ENCODE peak calls at places on chromosome 18, in eight cellular contexts. X is lower lobe of right lung; N is mammary epithelial cell; Z is AG04450; V is tibial artery; A is effector memory CD4-positive, alpha-beta T cell; H is WERI-Rb-1; D is spleen. B is an unnamed sample.
A peak's percentile ranks its signal among the peaks of the same experiment; 100 is the strongest.

GRCh38 chr18:73947180-73947989 is 200.2 kb downstream of the FBXO15 start:
- DNase-seq in X (no peak), N (no peak), Z (no peak), V (no peak), A (no peak), H (no peak), D (no peak), B (no peak)

GRCh38 chr18:70553961-70554325 is 265.1 kb downstream of the SOCS6 start:
- DNase-seq in X (no peak), N (no peak), Z (no peak), V (no peak), A (no peak), H (no peak), D (no peak), B (no peak)

GRCh38 chr18:8005870-8006269 is 438.8 kb downstream of the PTPRM start:
- DNase-seq in X (no peak), N (no peak), Z (no peak), V (no peak), A (no peak), H (peak; percentile 35), D (no peak), B (no peak)

GRCh38 chr18:79812052-79812451 is 14.3 kb downstream of the KCNG2 start:
- DNase-seq in X (no peak), N (no peak), Z (no peak), V (no peak), A (no peak), H (no peak), D (no peak), B (no peak)

GRCh38 chr18:75041586-75041985 is 167.4 kb downstream of the PTGR3 start:
- DNase-seq in X (no peak), N (peak; percentile 2), Z (no peak), V (no peak), A (no peak), H (no peak), D (no peak), B (no peak)

GRCh38 chr18:79506191-79507075 is 110.7 kb downstream of the NFATC1 start:
- DNase-seq in X (peak; percentile 45), N (no peak), Z (no peak), V (peak; percentile 70), A (no peak), H (no peak), D (peak; percentile 83), B (peak; percentile 93)

GRCh38 chr18:49755489-49755888 is 57.8 kb downstream of the ACAA2 start:
- DNase-seq in X (no peak), N (no peak), Z (no peak), V (no peak), A (no peak), H (no peak), D (no peak), B (no peak)

GRCh38 chr18:47793609-47794008 is 136.8 kb downstream of the SMAD2 start:
- DNase-seq in X (no peak), N (no peak), Z (no peak), V (no peak), A (no peak), H (no peak), D (no peak), B (no peak)

GRCh38 chr18:75164479-75164878 is 44.5 kb downstream of the PTGR3 start:
- DNase-seq in X (no peak), N (no peak), Z (no peak), V (no peak), A (no peak), H (no peak), D (no peak), B (no peak)

GRCh38 chr18:79962835-79963657 is 1.4 kb upstream of the HSBP1L1 start:
- DNase-seq in X (no peak), N (no peak), Z (no peak), V (no peak), A (peak; percentile 38), H (no peak), D (no peak), B (no peak)

GRCh38 chr18:53991202-53991601 is 233.3 kb downstream of the MBD2 start:
- DNase-seq in X (no peak), N (peak; percentile 46), Z (no peak), V (no peak), A (no peak), H (no peak), D (no peak), B (peak; percentile 91)

GRCh38 chr18:59345556-59345955 is 13.5 kb downstream of the LMAN1 start:
- DNase-seq in X (no peak), N (no peak), Z (no peak), V (no peak), A (no peak), H (no peak), D (no peak), B (no peak)

GRCh38 chr18:40485318-40485717 is 1469.7 kb upstream of the PIK3C3 start:
- DNase-seq in X (no peak), N (peak; percentile 48), Z (peak; percentile 20), V (no peak), A (no peak), H (no peak), D (no peak), B (no peak)

GRCh38 chr18:59966913-59967312 is 67.1 kb downstream of the PMAIP1 start:
- DNase-seq in X (no peak), N (peak; percentile 67), Z (no peak), V (no peak), A (no peak), H (no peak), D (no peak), B (no peak)

GRCh38 chr18:8673276-8674209 is 31.8 kb upstream of the MTCL1 start:
- DNase-seq in X (no peak), N (peak; percentile 23), Z (no peak), V (no peak), A (no peak), H (no peak), D (no peak), B (no peak)

GRCh38 chr18:67770520-67770919 is 254.0 kb upstream of the DSEL start:
- DNase-seq in X (no peak), N (no peak), Z (no peak), V (no peak), A (no peak), H (no peak), D (no peak), B (no peak)

GRCh38 chr18:8299054-8299708 is 310.1 kb upstream of the RAB12 start:
- DNase-seq in X (no peak), N (no peak), Z (no peak), V (no peak), A (no peak), H (no peak), D (no peak), B (peak; percentile 9)

GRCh38 chr18:36623681-36624080 is 205.1 kb downstream of the TPGS2 start:
- DNase-seq in X (no peak), N (no peak), Z (no peak), V (no peak), A (no peak), H (no peak), D (no peak), B (no peak)

GRCh38 chr18:63439334-63439733 is 17.1 kb upstream of the VPS4B start:
- DNase-seq in X (no peak), N (peak; percentile 64), Z (peak; percentile 48), V (no peak), A (peak; percentile 31), H (peak; percentile 69), D (no peak), B (no peak)

GRCh38 chr18:21851327-21851961 is 110.9 kb downstream of the MIB1 start:
- DNase-seq in X (no peak), N (no peak), Z (no peak), V (no peak), A (no peak), H (no peak), D (no peak), B (no peak)

GRCh38 chr18:75247601-75248421 is 37.2 kb downstream of the TSHZ1 start:
- DNase-seq in X (no peak), N (peak; percentile 54), Z (no peak), V (no peak), A (no peak), H (no peak), D (no peak), B (no peak)

GRCh38 chr18:2883137-2883671 is 36.4 kb downstream of the EMILIN2 start:
- DNase-seq in X (no peak), N (no peak), Z (no peak), V (no peak), A (no peak), H (no peak), D (peak; percentile 84), B (no peak)

GRCh38 chr18:76453057-76453561 is 41.9 kb downstream of the ZNF516 start:
- DNase-seq in X (no peak), N (no peak), Z (no peak), V (no peak), A (no peak), H (peak; percentile 69), D (no peak), B (no peak)
- H3K27me3 ChIP-seq in X (no peaks in the 10 kb centered on the region), N (no peaks in the 10 kb centered on the region), Z (no peaks in the 10 kb centered on the region), V (no peaks in the 10 kb centered on the region), A (no peaks in the 10 kb centered on the region), H (no peaks in the 10 kb centered on the region), D (no peaks in the 10 kb centered on the region), B (no peaks in the 10 kb centered on the region)

GRCh38 chr18:9802774-9803697 is 82.7 kb upstream of the TXNDC2 start:
- DNase-seq in X (no peak), N (no peak), Z (no peak), V (no peak), A (no peak), H (no peak), D (no peak), B (no peak)

GRCh38 chr18:9792565-9793226 is 84.6 kb downstream of the RAB31 start:
- DNase-seq in X (no peak), N (no peak), Z (no peak), V (no peak), A (no peak), H (peak; percentile 52), D (no peak), B (peak; percentile 21)

GRCh38 chr18:9802175-9802747 is 83.5 kb upstream of the TXNDC2 start:
- DNase-seq in X (no peak), N (no peak), Z (no peak), V (no peak), A (no peak), H (no peak), D (no peak), B (no peak)

GRCh38 chr18:9796933-9797549 is 88.7 kb upstream of the TXNDC2 start:
- DNase-seq in X (no peak), N (no peak), Z (no peak), V (no peak), A (no peak), H (no peak), D (no peak), B (no peak)
- H3K27ac ChIP-seq in X (no peak overlapping the region), N (no peak overlapping the region), Z (no peak overlapping the region), V (no peak overlapping the region), A (no peak overlapping the region), H (no peak overlapping the region), D (no peak overlapping the region), B (no peak overlapping the region)

GRCh38 chr18:10454800-10455550 is 540 bp downstream of the APCDD1 start:
- DNase-seq in X (peak; percentile 70), N (peak; percentile 47), Z (no peak), V (peak; percentile 70), A (no peak), H (peak; percentile 25), D (no peak), B (no peak)
- H3K27me3 ChIP-seq in X (peaks cover 4% of the 10 kb centered on the region), N (peaks cover 23% of the 10 kb centered on the region), Z (peaks cover 41% of the 10 kb centered on the region), V (no peaks in the 10 kb centered on the region), A (peaks cover 8% of the 10 kb centered on the region), H (no peaks in the 10 kb centered on the region), D (peaks cover 41% of the 10 kb centered on the region), B (peaks cover 70% of the 10 kb centered on the region)

GRCh38 chr18:27213123-27213717 is 28.1 kb upstream of the CHST9 start:
- DNase-seq in X (no peak), N (peak; percentile 6), Z (no peak), V (no peak), A (no peak), H (peak; percentile 33), D (no peak), B (no peak)
- H3K27ac ChIP-seq in X (no peak overlapping the region), N (no peak overlapping the region), Z (no peak overlapping the region), V (no peak overlapping the region), A (no peak overlapping the region), H (no peak overlapping the region), D (no peak overlapping the region), B (no peak overlapping the region)

B was measured in SJSA1.